ENCODE peak calls at places on chromosomes 11 and 22, in eight cellular contexts. F is PC-3, K is lower leg skin, U is gastrocnemius medialis, A is HFFc6, C is thyroid gland, O is dorsolateral prefrontal cortex, H is WTC11. X is an unnamed sample.

GRCh38 chr22:26852176-26852575 is 194.8 kb downstream of the MIAT start:
- DNase-seq in F (no peak), K (peak), U (no peak), A (no peak), C (no peak), O (no peak), H (peak), X (no peak)

GRCh38 chr11:2206291-2206690 is 34.7 kb upstream of the TH start:
- DNase-seq in F (no peak), K (peak), U (no peak), A (no peak), C (no peak), O (no peak), H (peak), X (no peak)

GRCh38 chr11:62612366-62613274 is at the start of the genes EML3 and ROM1:
- DNase-seq in F (peak), K (peak), U (peak), A (peak), C (peak), O (peak), H (peak), X (peak)

GRCh38 chr11:82930229-82930628 is 28.7 kb downstream of the DDIAS start:
- DNase-seq in F (no peak), K (no peak), U (no peak), A (no peak), C (no peak), O (no peak), H (no peak), X (no peak)

GRCh38 chr11:35290876-35291275 is 128.5 kb downstream of the SLC1A2 start:
- DNase-seq in F (peak), K (no peak), U (no peak), A (no peak), C (no peak), O (no peak), H (no peak), X (no peak)

GRCh38 chr11:100683107-100683506 is 4.0 kb upstream of the ARHGAP42 start:
- DNase-seq in F (no peak), K (no peak), U (no peak), A (no peak), C (no peak), O (no peak), H (no peak), X (no peak)

GRCh38 chr11:70547821-70548670 is 149.7 kb downstream of the CTTN start:
- DNase-seq in F (no peak), K (no peak), U (no peak), A (no peak), C (no peak), O (no peak), H (no peak), X (no peak)

GRCh38 chr11:123357990-123358827 is 71.9 kb upstream of the GRAMD1B start:
- DNase-seq in F (peak), K (no peak), U (no peak), A (no peak), C (peak), O (peak), H (peak), X (no peak)

GRCh38 chr11:65505434-65506315 is 6.8 kb downstream of the MALAT1 start:
- DNase-seq in F (no peak), K (no peak), U (no peak), A (peak), C (no peak), O (no peak), H (no peak), X (no peak)

GRCh38 chr11:114192841-114193389 is 103.3 kb upstream of the NNMT start:
- DNase-seq in F (no peak), K (no peak), U (no peak), A (no peak), C (no peak), O (no peak), H (no peak), X (no peak)
- TF ChIP-seq CTCF in F (no peak), K (no peak), U (no peak), A (peak), C (no peak), O (peak), H (no peak), X (no peak)

DNA sequence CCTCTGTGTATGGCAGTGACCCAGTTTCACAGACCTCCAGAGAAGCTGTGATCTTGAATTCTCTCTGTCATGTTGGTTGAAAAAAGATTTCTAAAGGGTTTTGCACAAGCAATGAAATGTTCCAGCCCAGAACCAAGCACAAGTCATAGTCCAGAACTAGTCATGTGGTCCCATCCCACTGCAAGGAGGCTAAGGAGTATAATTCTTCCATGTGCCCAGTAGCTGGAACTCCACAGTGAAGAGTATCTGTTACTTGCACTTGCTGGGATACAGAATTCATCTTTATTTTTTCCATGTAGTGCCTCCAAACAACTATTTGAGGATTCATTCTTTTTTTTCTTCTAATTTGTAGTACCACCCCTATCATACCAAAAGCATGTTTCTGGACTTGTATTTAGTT is 9.9 kb upstream of the MMP8 start:
- DNase-seq in F (peak), K (no peak), U (no peak), A (no peak), C (no peak), O (no peak), H (no peak), X (no peak)
- TF ChIP-seq CTCF in F (no peak), K (no peak), U (no peak), A (no peak), C (no peak), O (no peak), H (no peak), X (no peak)

GRCh38 chr22:42921301-42921700 is 64.2 kb upstream of the ARFGAP3 start:
- DNase-seq in F (no peak), K (no peak), U (no peak), A (no peak), C (no peak), O (no peak), H (no peak), X (no peak)
- TF ChIP-seq CTCF in F (no peak), K (no peak), U (no peak), A (no peak), C (no peak), O (no peak), H (no peak), X (no peak)

DNA sequence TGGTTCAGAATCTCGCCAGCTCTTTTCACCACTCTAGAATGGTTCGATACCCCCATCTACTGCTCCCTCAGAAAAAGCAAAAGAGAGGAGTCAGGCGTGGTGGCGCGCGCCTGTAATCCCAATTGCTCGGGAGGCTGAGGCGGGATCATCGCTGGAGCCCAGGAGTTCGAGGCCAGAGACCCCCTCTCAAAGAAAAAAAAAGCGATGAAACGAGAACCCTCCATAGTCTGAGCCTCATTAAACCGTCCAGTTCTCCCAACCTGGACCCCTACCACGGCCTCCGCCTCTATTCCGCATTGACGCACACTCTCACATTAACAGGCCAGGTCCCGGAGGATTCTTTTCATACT is 439 bp downstream of the SPA17 start:
- DNase-seq in F (no peak), K (no peak), U (no peak), A (no peak), C (no peak), O (no peak), H (no peak), X (no peak)
- TF ChIP-seq CTCF in F (no peak), K (no peak), U (no peak), A (no peak), C (no peak), O (no peak), H (no peak), X (no peak)

GRCh38 chr22:42256930-42257329 is 13.5 kb downstream of the TCF20 start:
- DNase-seq in F (no peak), K (no peak), U (no peak), A (no peak), C (no peak), O (no peak), H (no peak), X (no peak)
- TF ChIP-seq CTCF in F (no peak), K (no peak), U (no peak), A (no peak), C (no peak), O (no peak), H (no peak), X (no peak)

GRCh38 chr11:72688929-72689328 is 14.7 kb upstream of the PDE2A start:
- DNase-seq in F (no peak), K (no peak), U (no peak), A (no peak), C (no peak), O (no peak), H (no peak), X (no peak)
- TF ChIP-seq CTCF in F (no peak), K (no peak), U (no peak), A (no peak), C (no peak), O (no peak), H (no peak), X (no peak)

GRCh38 chr11:129573161-129573560 is 197.5 kb downstream of the BARX2 start:
- DNase-seq in F (no peak), K (no peak), U (no peak), A (no peak), C (no peak), O (no peak), H (no peak), X (no peak)
- TF ChIP-seq CTCF in F (no peak), K (no peak), U (no peak), A (peak), C (no peak), O (no peak), H (no peak), X (no peak)

DNA sequence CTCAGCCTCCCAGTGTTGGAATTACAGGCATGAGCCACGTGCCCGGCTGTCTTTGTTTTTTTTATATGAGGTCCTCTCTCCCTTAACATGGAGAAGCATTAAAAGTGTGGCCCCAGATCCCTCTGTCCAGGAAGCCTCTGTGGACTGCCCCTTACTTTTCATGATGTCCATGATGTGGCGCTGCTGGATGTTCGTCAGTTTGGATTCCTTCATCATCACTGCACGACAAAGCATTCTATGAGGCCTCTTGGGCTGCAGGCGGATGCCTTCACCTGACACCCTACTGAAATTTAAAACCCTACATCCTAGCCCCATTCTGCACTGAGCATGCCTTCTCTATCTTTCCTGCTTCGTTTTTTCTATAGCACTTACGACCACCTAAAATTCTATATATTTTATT is 2.1 kb downstream of the C22orf23 start:
- DNase-seq in F (no peak), K (no peak), U (no peak), A (no peak), C (no peak), O (no peak), H (peak), X (no peak)
- TF ChIP-seq CTCF in F (no peak), K (no peak), U (no peak), A (peak), C (no peak), O (no peak), H (no peak), X (no peak)

DNA sequence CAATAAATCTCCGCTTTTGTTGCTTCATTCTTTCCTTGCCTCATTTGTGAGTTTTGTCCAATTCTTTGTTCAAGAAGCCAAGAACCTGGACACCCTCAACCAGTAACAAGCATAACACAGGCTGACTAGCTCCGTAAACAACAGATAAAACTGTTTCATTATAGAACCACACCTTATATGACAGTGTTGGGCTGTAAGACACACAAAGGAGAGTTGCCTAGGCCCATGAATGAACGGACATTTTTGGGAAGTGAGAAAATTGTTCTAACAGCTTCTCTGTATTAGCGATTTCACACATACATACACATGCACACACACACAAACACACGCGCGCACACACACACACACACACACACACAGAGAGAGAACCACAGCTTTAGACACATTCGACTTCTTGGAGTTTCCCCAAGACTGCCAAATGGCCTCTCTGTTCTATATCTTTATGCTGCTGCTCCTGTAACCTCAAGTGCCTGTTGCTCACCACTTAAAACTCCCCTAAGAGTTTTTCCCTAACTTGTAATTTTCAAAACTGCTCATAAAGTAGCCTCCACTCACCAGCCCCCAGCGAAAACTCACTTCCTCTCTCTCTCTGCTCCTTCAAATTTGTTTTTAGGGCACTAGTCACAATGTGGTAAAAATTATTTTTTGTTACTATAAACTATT is 35.9 kb downstream of the CTSC start:
- DNase-seq in F (no peak), K (no peak), U (no peak), A (peak), C (peak), O (no peak), H (no peak), X (no peak)
- TF ChIP-seq CTCF in F (no peak), K (no peak), U (no peak), A (no peak), C (no peak), O (no peak), H (no peak), X (no peak)